ENCODE peak calls at places on chromosome 2, in six cellular contexts. O, P, F, J, S and Y are unnamed samples.

GRCh38 chr2:117562654-117563053 is 251.8 kb upstream of the DDX18 start:
- DNase-seq in P (no peak), S (no peak), F (no peak), O (no peak), J (no peak), Y (no peak)

GRCh38 chr2:240209493-240209892 is 69.0 kb upstream of the OTOS start:
- DNase-seq in P (no peak), F (no peak), O (no peak), J (no peak), S (peak), Y (no peak)

GRCh38 chr2:119011910-119012209 is 69.9 kb downstream of the MARCO start:
- DNase-seq in S (no peak), O (no peak), J (no peak), F (no peak), P (no peak), Y (no peak)

GRCh38 chr2:120875431-120875830 is 139.8 kb downstream of the GLI2 start:
- DNase-seq in O (no peak), P (no peak), S (no peak), J (no peak), F (no peak), Y (no peak)

GRCh38 chr2:228446732-228447131 is 265.2 kb upstream of the SPHKAP start:
- DNase-seq in S (no peak), J (peak), O (no peak), P (no peak), F (peak), Y (peak)

GRCh38 chr2:100588071-100588786 is 25.4 kb downstream of the PDCL3 start:
- DNase-seq in J (peak), O (peak), P (no peak), S (no peak), F (peak), Y (no peak)

GRCh38 chr2:204486855-204487254 is 58.4 kb upstream of the PARD3B start:
- DNase-seq in P (no peak), F (peak), O (peak), J (peak), S (no peak), Y (no peak)

GRCh38 chr2:205187731-205188130 is 494.6 kb upstream of the NRP2 start:
- DNase-seq in S (no peak), P (no peak), J (peak), F (no peak), O (no peak), Y (no peak)

GRCh38 chr2:2050321-2050905 is 280.7 kb downstream of the MYT1L start:
- DNase-seq in P (no peak), J (no peak), F (no peak), O (no peak), S (no peak), Y (no peak)

GRCh38 chr2:68414862-68415261 is 49.8 kb downstream of the PLEK start:
- DNase-seq in S (no peak), F (no peak), O (no peak), J (no peak), P (no peak), Y (no peak)

GRCh38 chr2:133765693-133766092 is 197.4 kb upstream of the NCKAP5 start:
- DNase-seq in F (no peak), P (no peak), O (no peak), S (no peak), J (peak), Y (no peak)

GRCh38 chr2:944693-945092 is 6.0 kb upstream of the SNTG2 start:
- DNase-seq in J (no peak), S (no peak), F (no peak), P (no peak), O (no peak), Y (no peak)

GRCh38 chr2:141021109-141021508 is 1109.7 kb downstream of the LRP1B start:
- DNase-seq in O (peak), S (no peak), J (peak), F (peak), P (no peak), Y (no peak)

GRCh38 chr2:196234672-196235071 is 63.3 kb upstream of the STK17B start:
- DNase-seq in O (peak), P (no peak), S (no peak), F (peak), J (peak), Y (no peak)

GRCh38 chr2:148982282-148982681 is 56.2 kb upstream of the LYPD6B start:
- DNase-seq in J (no peak), S (no peak), P (no peak), O (no peak), F (no peak), Y (no peak)

GRCh38 chr2:215299337-215299859 is 12.5 kb upstream of the ATIC start:
- DNase-seq in F (no peak), J (no peak), P (no peak), O (no peak), S (no peak), Y (no peak)

GRCh38 chr2:121798617-121799016 is 43.2 kb downstream of the TSN start:
- DNase-seq in F (peak), P (no peak), O (no peak), J (no peak), S (no peak), Y (no peak)

GRCh38 chr2:241112592-241112991 is 10.5 kb upstream of the MTERF4 start:
- DNase-seq in S (no peak), O (no peak), F (no peak), J (no peak), P (no peak), Y (no peak)